ENCODE peak calls at places on chromosome 4, in eight cellular contexts. One of them, this sample, is unnamed.

GRCh38 chr4:82643994-82644730 is 82.4 kb upstream of the TMEM150C start:
- DNase-seq in NCI-H1436 treated with DMSO at 0.1 percent for 48 hours: no peak
- DNase-seq in stimulated activated naive CD8-positive, alpha-beta T cell treated with anti-CD3 and anti-CD28 coated beads, Interleukin-15, Interleukin-2, amounts not matched to agents 100 U/mL and 50 U/mL, for 24 hours: no peak
- DNase-seq in NCI-H526: no peak
- DNase-seq in Right ventricle myocardium inferior: no peak
- DNase-seq in esophagus squamous epithelium: no peak
- DNase-seq in EL: peak; percentile 75
- DNase-seq in HT1080: peak; percentile 53
- DNase-seq in this sample: no peak

GRCh38 chr4:77022581-77023133 is 53.1 kb downstream of the CCNI start:
- DNase-seq in stimulated activated naive CD8-positive, alpha-beta T cell treated with anti-CD3 and anti-CD28 coated beads, Interleukin-15, Interleukin-2, amounts not matched to agents 100 U/mL and 50 U/mL, for 24 hours: no peak
- DNase-seq in esophagus squamous epithelium: no peak
- DNase-seq in NCI-H526: no peak
- DNase-seq in Right ventricle myocardium inferior: no peak
- DNase-seq in EL: peak; percentile 88
- DNase-seq in NCI-H1436 treated with DMSO at 0.1 percent for 48 hours: no peak
- DNase-seq in HT1080: peak; percentile 54
- DNase-seq in this sample: peak; percentile 31

GRCh38 chr4:139530833-139531427 is 25.1 kb downstream of the SETD7 start:
- DNase-seq in HT1080: peak; percentile 34
- DNase-seq in NCI-H526: peak; percentile 76
- DNase-seq in NCI-H1436 treated with DMSO at 0.1 percent for 48 hours: no peak
- DNase-seq in stimulated activated naive CD8-positive, alpha-beta T cell treated with anti-CD3 and anti-CD28 coated beads, Interleukin-15, Interleukin-2, amounts not matched to agents 100 U/mL and 50 U/mL, for 24 hours: peak; percentile 71
- DNase-seq in EL: peak; percentile 41
- DNase-seq in Right ventricle myocardium inferior: no peak
- DNase-seq in esophagus squamous epithelium: no peak
- DNase-seq in this sample: peak; percentile 79

GRCh38 chr4:115215935-115216334 is 102.5 kb upstream of the NDST4 start:
- DNase-seq in NCI-H1436 treated with DMSO at 0.1 percent for 48 hours: no peak
- DNase-seq in NCI-H526: no peak
- DNase-seq in esophagus squamous epithelium: no peak
- DNase-seq in Right ventricle myocardium inferior: no peak
- DNase-seq in HT1080: no peak
- DNase-seq in stimulated activated naive CD8-positive, alpha-beta T cell treated with anti-CD3 and anti-CD28 coated beads, Interleukin-15, Interleukin-2, amounts not matched to agents 100 U/mL and 50 U/mL, for 24 hours: no peak
- DNase-seq in EL: no peak
- DNase-seq in this sample: no peak

GRCh38 chr4:3306465-3306864 is 13.6 kb downstream of the RGS12 start:
- DNase-seq in NCI-H526: no peak
- DNase-seq in NCI-H1436 treated with DMSO at 0.1 percent for 48 hours: no peak
- DNase-seq in esophagus squamous epithelium: no peak
- DNase-seq in stimulated activated naive CD8-positive, alpha-beta T cell treated with anti-CD3 and anti-CD28 coated beads, Interleukin-15, Interleukin-2, amounts not matched to agents 100 U/mL and 50 U/mL, for 24 hours: no peak
- DNase-seq in Right ventricle myocardium inferior: peak; percentile 47
- DNase-seq in EL: no peak
- DNase-seq in HT1080: no peak
- DNase-seq in this sample: no peak

GRCh38 chr4:38921151-38921550 is 53.5 kb downstream of the FAM114A1 start:
- DNase-seq in NCI-H1436 treated with DMSO at 0.1 percent for 48 hours: no peak
- DNase-seq in HT1080: no peak
- DNase-seq in esophagus squamous epithelium: no peak
- DNase-seq in NCI-H526: no peak
- DNase-seq in Right ventricle myocardium inferior: no peak
- DNase-seq in stimulated activated naive CD8-positive, alpha-beta T cell treated with anti-CD3 and anti-CD28 coated beads, Interleukin-15, Interleukin-2, amounts not matched to agents 100 U/mL and 50 U/mL, for 24 hours: no peak
- DNase-seq in EL: no peak
- DNase-seq in this sample: no peak

GRCh38 chr4:98253499-98253898 is 7.7 kb upstream of the RAP1GDS1 start:
- DNase-seq in EL: no peak
- DNase-seq in NCI-H1436 treated with DMSO at 0.1 percent for 48 hours: no peak
- DNase-seq in Right ventricle myocardium inferior: no peak
- DNase-seq in NCI-H526: no peak
- DNase-seq in stimulated activated naive CD8-positive, alpha-beta T cell treated with anti-CD3 and anti-CD28 coated beads, Interleukin-15, Interleukin-2, amounts not matched to agents 100 U/mL and 50 U/mL, for 24 hours: no peak
- DNase-seq in HT1080: no peak
- DNase-seq in esophagus squamous epithelium: no peak
- DNase-seq in this sample: no peak

GRCh38 chr4:25861422-25861926 is 1.3 kb downstream of the SEL1L3 start:
- DNase-seq in esophagus squamous epithelium: no peak
- DNase-seq in NCI-H526: no peak
- DNase-seq in EL: no peak
- DNase-seq in HT1080: peak; percentile 43
- DNase-seq in NCI-H1436 treated with DMSO at 0.1 percent for 48 hours: no peak
- DNase-seq in Right ventricle myocardium inferior: no peak
- DNase-seq in stimulated activated naive CD8-positive, alpha-beta T cell treated with anti-CD3 and anti-CD28 coated beads, Interleukin-15, Interleukin-2, amounts not matched to agents 100 U/mL and 50 U/mL, for 24 hours: no peak
- DNase-seq in this sample: no peak

GRCh38 chr4:141254326-141254725 is 33.6 kb downstream of the ZNF330 start:
- DNase-seq in stimulated activated naive CD8-positive, alpha-beta T cell treated with anti-CD3 and anti-CD28 coated beads, Interleukin-15, Interleukin-2, amounts not matched to agents 100 U/mL and 50 U/mL, for 24 hours: no peak
- DNase-seq in Right ventricle myocardium inferior: no peak
- DNase-seq in esophagus squamous epithelium: no peak
- DNase-seq in HT1080: no peak
- DNase-seq in EL: no peak
- DNase-seq in NCI-H526: no peak
- DNase-seq in NCI-H1436 treated with DMSO at 0.1 percent for 48 hours: no peak
- DNase-seq in this sample: peak; percentile 25

GRCh38 chr4:76830612-76831474 is 67.1 kb downstream of the SOWAHB start:
- DNase-seq in HT1080: peak; percentile 91
- DNase-seq in EL: peak; percentile 90
- DNase-seq in Right ventricle myocardium inferior: no peak
- DNase-seq in esophagus squamous epithelium: no peak
- DNase-seq in NCI-H1436 treated with DMSO at 0.1 percent for 48 hours: no peak
- DNase-seq in stimulated activated naive CD8-positive, alpha-beta T cell treated with anti-CD3 and anti-CD28 coated beads, Interleukin-15, Interleukin-2, amounts not matched to agents 100 U/mL and 50 U/mL, for 24 hours: no peak
- DNase-seq in NCI-H526: no peak
- DNase-seq in this sample: no peak

GRCh38 chr4:116180056-116180690 is 905.2 kb downstream of the TRAM1L1 start:
- DNase-seq in NCI-H526: peak; percentile 26
- DNase-seq in NCI-H1436 treated with DMSO at 0.1 percent for 48 hours: no peak
- DNase-seq in EL: no peak
- DNase-seq in esophagus squamous epithelium: no peak
- DNase-seq in HT1080: peak; percentile 6
- DNase-seq in stimulated activated naive CD8-positive, alpha-beta T cell treated with anti-CD3 and anti-CD28 coated beads, Interleukin-15, Interleukin-2, amounts not matched to agents 100 U/mL and 50 U/mL, for 24 hours: no peak
- DNase-seq in Right ventricle myocardium inferior: no peak
- DNase-seq in this sample: no peak

GRCh38 chr4:63922146-63922545 is 487.1 kb downstream of the TECRL start:
- DNase-seq in NCI-H1436 treated with DMSO at 0.1 percent for 48 hours: no peak
- DNase-seq in esophagus squamous epithelium: no peak
- DNase-seq in NCI-H526: no peak
- DNase-seq in HT1080: no peak
- DNase-seq in stimulated activated naive CD8-positive, alpha-beta T cell treated with anti-CD3 and anti-CD28 coated beads, Interleukin-15, Interleukin-2, amounts not matched to agents 100 U/mL and 50 U/mL, for 24 hours: no peak
- DNase-seq in EL: no peak
- DNase-seq in Right ventricle myocardium inferior: no peak
- DNase-seq in this sample: no peak

GRCh38 chr4:681736-682451 is 7.1 kb downstream of the SLC49A3 start:
- DNase-seq in esophagus squamous epithelium: no peak
- DNase-seq in HT1080: no peak
- DNase-seq in NCI-H526: peak; percentile 92
- DNase-seq in EL: no peak
- DNase-seq in stimulated activated naive CD8-positive, alpha-beta T cell treated with anti-CD3 and anti-CD28 coated beads, Interleukin-15, Interleukin-2, amounts not matched to agents 100 U/mL and 50 U/mL, for 24 hours: no peak
- DNase-seq in NCI-H1436 treated with DMSO at 0.1 percent for 48 hours: no peak
- DNase-seq in Right ventricle myocardium inferior: peak; percentile 80
- DNase-seq in this sample: no peak

GRCh38 chr4:165207431-165208321 is at the start of gene KLHL2:
- DNase-seq in NCI-H1436 treated with DMSO at 0.1 percent for 48 hours: peak; percentile 6
- DNase-seq in NCI-H526: peak; percentile 90
- DNase-seq in HT1080: peak; percentile 68
- DNase-seq in EL: peak; percentile 70
- DNase-seq in Right ventricle myocardium inferior: peak; percentile 95
- DNase-seq in stimulated activated naive CD8-positive, alpha-beta T cell treated with anti-CD3 and anti-CD28 coated beads, Interleukin-15, Interleukin-2, amounts not matched to agents 100 U/mL and 50 U/mL, for 24 hours: peak; percentile 76
- DNase-seq in esophagus squamous epithelium: peak; percentile 29
- DNase-seq in this sample: peak; percentile 86

GRCh38 chr4:185597532-185598188 is 62.4 kb upstream of the PDLIM3 start:
- DNase-seq in stimulated activated naive CD8-positive, alpha-beta T cell treated with anti-CD3 and anti-CD28 coated beads, Interleukin-15, Interleukin-2, amounts not matched to agents 100 U/mL and 50 U/mL, for 24 hours: peak; percentile 73
- DNase-seq in HT1080: peak; percentile 71
- DNase-seq in EL: peak; percentile 67
- DNase-seq in NCI-H1436 treated with DMSO at 0.1 percent for 48 hours: no peak
- DNase-seq in esophagus squamous epithelium: no peak
- DNase-seq in NCI-H526: peak; percentile 50
- DNase-seq in Right ventricle myocardium inferior: peak; percentile 80
- DNase-seq in this sample: peak; percentile 80

GRCh38 chr4:80058740-80059139 is 14.3 kb downstream of the ANTXR2 start:
- DNase-seq in esophagus squamous epithelium: no peak
- DNase-seq in NCI-H526: no peak
- DNase-seq in Right ventricle myocardium inferior: no peak
- DNase-seq in EL: no peak
- DNase-seq in NCI-H1436 treated with DMSO at 0.1 percent for 48 hours: no peak
- DNase-seq in stimulated activated naive CD8-positive, alpha-beta T cell treated with anti-CD3 and anti-CD28 coated beads, Interleukin-15, Interleukin-2, amounts not matched to agents 100 U/mL and 50 U/mL, for 24 hours: no peak
- DNase-seq in HT1080: peak; percentile 26
- DNase-seq in this sample: no peak

GRCh38 chr4:39205000-39205399 is 22.7 kb downstream of the WDR19 start:
- DNase-seq in NCI-H526: no peak
- DNase-seq in Right ventricle myocardium inferior: no peak
- DNase-seq in stimulated activated naive CD8-positive, alpha-beta T cell treated with anti-CD3 and anti-CD28 coated beads, Interleukin-15, Interleukin-2, amounts not matched to agents 100 U/mL and 50 U/mL, for 24 hours: no peak
- DNase-seq in NCI-H1436 treated with DMSO at 0.1 percent for 48 hours: no peak
- DNase-seq in EL: no peak
- DNase-seq in HT1080: no peak
- DNase-seq in esophagus squamous epithelium: no peak
- DNase-seq in this sample: no peak

GRCh38 chr4:40395908-40396806 is 61.0 kb downstream of the CHRNA9 start:
- DNase-seq in EL: no peak
- DNase-seq in stimulated activated naive CD8-positive, alpha-beta T cell treated with anti-CD3 and anti-CD28 coated beads, Interleukin-15, Interleukin-2, amounts not matched to agents 100 U/mL and 50 U/mL, for 24 hours: no peak
- DNase-seq in HT1080: peak; percentile 20
- DNase-seq in Right ventricle myocardium inferior: peak; percentile 73
- DNase-seq in NCI-H526: peak; percentile 80
- DNase-seq in NCI-H1436 treated with DMSO at 0.1 percent for 48 hours: peak; percentile 57
- DNase-seq in esophagus squamous epithelium: no peak
- DNase-seq in this sample: no peak

GRCh38 chr4:53899544-53900274 is 164.7 kb downstream of the CHIC2 start:
- DNase-seq in stimulated activated naive CD8-positive, alpha-beta T cell treated with anti-CD3 and anti-CD28 coated beads, Interleukin-15, Interleukin-2, amounts not matched to agents 100 U/mL and 50 U/mL, for 24 hours: no peak
- DNase-seq in NCI-H1436 treated with DMSO at 0.1 percent for 48 hours: no peak
- DNase-seq in NCI-H526: no peak
- DNase-seq in HT1080: no peak
- DNase-seq in Right ventricle myocardium inferior: no peak
- DNase-seq in esophagus squamous epithelium: no peak
- DNase-seq in EL: no peak
- DNase-seq in this sample: no peak

GRCh38 chr4:14985161-14985560 is 17.1 kb upstream of the CPEB2 start:
- DNase-seq in NCI-H1436 treated with DMSO at 0.1 percent for 48 hours: no peak
- DNase-seq in HT1080: no peak
- DNase-seq in stimulated activated naive CD8-positive, alpha-beta T cell treated with anti-CD3 and anti-CD28 coated beads, Interleukin-15, Interleukin-2, amounts not matched to agents 100 U/mL and 50 U/mL, for 24 hours: no peak
- DNase-seq in esophagus squamous epithelium: no peak
- DNase-seq in Right ventricle myocardium inferior: no peak
- DNase-seq in NCI-H526: no peak
- DNase-seq in EL: no peak
- DNase-seq in this sample: no peak

GRCh38 chr4:4368821-4369580 is 17.9 kb upstream of the NSG1 start:
- DNase-seq in esophagus squamous epithelium: no peak
- DNase-seq in NCI-H526: no peak
- DNase-seq in stimulated activated naive CD8-positive, alpha-beta T cell treated with anti-CD3 and anti-CD28 coated beads, Interleukin-15, Interleukin-2, amounts not matched to agents 100 U/mL and 50 U/mL, for 24 hours: no peak
- DNase-seq in EL: no peak
- DNase-seq in Right ventricle myocardium inferior: no peak
- DNase-seq in HT1080: peak; percentile 6
- DNase-seq in NCI-H1436 treated with DMSO at 0.1 percent for 48 hours: no peak
- DNase-seq in this sample: no peak

GRCh38 chr4:122922877-122923511 is 597 bp upstream of the NUDT6 start:
- DNase-seq in NCI-H1436 treated with DMSO at 0.1 percent for 48 hours: peak; percentile 17
- DNase-seq in esophagus squamous epithelium: peak; percentile 54
- DNase-seq in EL: peak; percentile 87
- DNase-seq in Right ventricle myocardium inferior: peak; percentile 88
- DNase-seq in stimulated activated naive CD8-positive, alpha-beta T cell treated with anti-CD3 and anti-CD28 coated beads, Interleukin-15, Interleukin-2, amounts not matched to agents 100 U/mL and 50 U/mL, for 24 hours: peak; percentile 87
- DNase-seq in HT1080: peak; percentile 85
- DNase-seq in NCI-H526: peak; percentile 91
- DNase-seq in this sample: peak; percentile 92

GRCh38 chr4:1012031-1012739 is 759 bp downstream of the FGFRL1 start:
- DNase-seq in stimulated activated naive CD8-positive, alpha-beta T cell treated with anti-CD3 and anti-CD28 coated beads, Interleukin-15, Interleukin-2, amounts not matched to agents 100 U/mL and 50 U/mL, for 24 hours: peak; percentile 44
- DNase-seq in NCI-H1436 treated with DMSO at 0.1 percent for 48 hours: no peak
- DNase-seq in Right ventricle myocardium inferior: no peak
- DNase-seq in esophagus squamous epithelium: no peak
- DNase-seq in NCI-H526: peak; percentile 48
- DNase-seq in EL: peak; percentile 39
- DNase-seq in HT1080: peak; percentile 58
- DNase-seq in this sample: peak; percentile 84

GRCh38 chr4:33709247-33709646 is 2535.1 kb downstream of the ARAP2 start:
- DNase-seq in EL: peak; percentile 66
- DNase-seq in stimulated activated naive CD8-positive, alpha-beta T cell treated with anti-CD3 and anti-CD28 coated beads, Interleukin-15, Interleukin-2, amounts not matched to agents 100 U/mL and 50 U/mL, for 24 hours: no peak
- DNase-seq in HT1080: peak; percentile 91
- DNase-seq in Right ventricle myocardium inferior: no peak
- DNase-seq in NCI-H1436 treated with DMSO at 0.1 percent for 48 hours: no peak
- DNase-seq in NCI-H526: no peak
- DNase-seq in esophagus squamous epithelium: no peak
- DNase-seq in this sample: no peak

GRCh38 chr4:136713140-136713539 is 819.2 kb downstream of the PCDH18 start:
- DNase-seq in stimulated activated naive CD8-positive, alpha-beta T cell treated with anti-CD3 and anti-CD28 coated beads, Interleukin-15, Interleukin-2, amounts not matched to agents 100 U/mL and 50 U/mL, for 24 hours: no peak
- DNase-seq in HT1080: peak; percentile 44
- DNase-seq in Right ventricle myocardium inferior: no peak
- DNase-seq in esophagus squamous epithelium: no peak
- DNase-seq in NCI-H526: no peak
- DNase-seq in NCI-H1436 treated with DMSO at 0.1 percent for 48 hours: no peak
- DNase-seq in EL: peak; percentile 40
- DNase-seq in this sample: no peak